ENCODE peak calls at places on chromosome 16, in ten cellular contexts. R, W, Y, P, A, V, Q, T, U and M are unnamed samples.
A peak's percentile ranks its signal among the peaks of the same experiment; 100 is the strongest.

GRCh38 chr16:3960049-3960809 is 79.7 kb upstream of the CREBBP start:
- DNase-seq in R (no peak), W (no peak), Y (no peak), P (no peak), A (peak; percentile 31), V (peak; percentile 63), Q (no peak), T (no peak), U (no peak), M (no peak)

GRCh38 chr16:78249832-78250231 is 150.4 kb downstream of the WWOX start:
- DNase-seq in R (no peak), W (no peak), Y (no peak), P (no peak), A (no peak), V (no peak), Q (no peak), T (no peak), U (no peak), M (no peak)

GRCh38 chr16:13036600-13036999 is 135.2 kb downstream of the SHISA9 start:
- DNase-seq in R (no peak), W (no peak), Y (no peak), P (peak; percentile 11), A (peak; percentile 9), V (peak; percentile 18), Q (no peak), T (no peak), U (peak; percentile 14), M (no peak)

GRCh38 chr16:50879873-50880695 is 138.2 kb downstream of the CYLD start:
- DNase-seq in R (no peak), W (no peak), Y (peak; percentile 82), P (no peak), A (no peak), V (no peak), Q (peak; percentile 64), T (peak; percentile 44), U (no peak), M (no peak)

GRCh38 chr16:57866529-57866918 is 64.2 kb upstream of the KIFC3 start:
- DNase-seq in R (no peak), W (no peak), Y (no peak), P (no peak), A (no peak), V (no peak), Q (no peak), T (no peak), U (no peak), M (no peak)

GRCh38 chr16:61892531-61892930 is 143.7 kb downstream of the CDH8 start:
- DNase-seq in R (no peak), W (no peak), Y (no peak), P (no peak), A (no peak), V (no peak), Q (no peak), T (no peak), U (no peak), M (no peak)

GRCh38 chr16:86680137-86680536 is 101.8 kb downstream of the FOXL1 start:
- DNase-seq in R (no peak), W (peak; percentile 58), Y (no peak), P (peak; percentile 85), A (peak; percentile 87), V (no peak), Q (no peak), T (no peak), U (no peak), M (no peak)

GRCh38 chr16:27290582-27290981 is 22.0 kb upstream of the NSMCE1 start:
- DNase-seq in R (no peak), W (no peak), Y (no peak), P (no peak), A (no peak), V (no peak), Q (no peak), T (no peak), U (no peak), M (no peak)

GRCh38 chr16:88951989-88952388 is 25.0 kb downstream of the CBFA2T3 start:
- DNase-seq in R (no peak), W (no peak), Y (no peak), P (no peak), A (no peak), V (no peak), Q (no peak), T (no peak), U (no peak), M (no peak)

GRCh38 chr16:88945473-88945872 is 31.5 kb downstream of the CBFA2T3 start:
- DNase-seq in R (no peak), W (no peak), Y (no peak), P (no peak), A (no peak), V (no peak), Q (no peak), T (no peak), U (no peak), M (no peak)

GRCh38 chr16:88953003-88953690 is 23.9 kb downstream of the CBFA2T3 start:
- DNase-seq in R (no peak), W (no peak), Y (no peak), P (no peak), A (no peak), V (no peak), Q (peak; percentile 34), T (no peak), U (no peak), M (no peak)

GRCh38 chr16:88951501-88951900 is 25.5 kb downstream of the CBFA2T3 start:
- DNase-seq in R (no peak), W (no peak), Y (no peak), P (no peak), A (no peak), V (no peak), Q (no peak), T (no peak), U (no peak), M (no peak)

GRCh38 chr16:88948781-88949490 is 28.1 kb downstream of the CBFA2T3 start:
- DNase-seq in R (no peak), W (no peak), Y (no peak), P (no peak), A (no peak), V (no peak), Q (no peak), T (no peak), U (no peak), M (no peak)
- TF ChIP-seq CTCF in R (no peak), W (no peak), Y (no peak), P (no peak), A (peak; percentile 27), V (peak; percentile 21), Q (no peak), T (no peak), U (no peak), M (no peak)

GRCh38 chr16:8241408-8241807 is 348.9 kb downstream of the TMEM114 start:
- DNase-seq in R (no peak), W (no peak), Y (no peak), P (no peak), A (no peak), V (no peak), Q (no peak), T (no peak), U (no peak), M (no peak)
- H3K4me3 ChIP-seq in R (no peak overlapping the region), W (no peak overlapping the region), Y (no peak overlapping the region), P (no peak overlapping the region), A (no peak overlapping the region), V (no peak overlapping the region), Q (no peak overlapping the region), T (no peak overlapping the region), U (no peak overlapping the region), M (no peak overlapping the region)

DNA sequence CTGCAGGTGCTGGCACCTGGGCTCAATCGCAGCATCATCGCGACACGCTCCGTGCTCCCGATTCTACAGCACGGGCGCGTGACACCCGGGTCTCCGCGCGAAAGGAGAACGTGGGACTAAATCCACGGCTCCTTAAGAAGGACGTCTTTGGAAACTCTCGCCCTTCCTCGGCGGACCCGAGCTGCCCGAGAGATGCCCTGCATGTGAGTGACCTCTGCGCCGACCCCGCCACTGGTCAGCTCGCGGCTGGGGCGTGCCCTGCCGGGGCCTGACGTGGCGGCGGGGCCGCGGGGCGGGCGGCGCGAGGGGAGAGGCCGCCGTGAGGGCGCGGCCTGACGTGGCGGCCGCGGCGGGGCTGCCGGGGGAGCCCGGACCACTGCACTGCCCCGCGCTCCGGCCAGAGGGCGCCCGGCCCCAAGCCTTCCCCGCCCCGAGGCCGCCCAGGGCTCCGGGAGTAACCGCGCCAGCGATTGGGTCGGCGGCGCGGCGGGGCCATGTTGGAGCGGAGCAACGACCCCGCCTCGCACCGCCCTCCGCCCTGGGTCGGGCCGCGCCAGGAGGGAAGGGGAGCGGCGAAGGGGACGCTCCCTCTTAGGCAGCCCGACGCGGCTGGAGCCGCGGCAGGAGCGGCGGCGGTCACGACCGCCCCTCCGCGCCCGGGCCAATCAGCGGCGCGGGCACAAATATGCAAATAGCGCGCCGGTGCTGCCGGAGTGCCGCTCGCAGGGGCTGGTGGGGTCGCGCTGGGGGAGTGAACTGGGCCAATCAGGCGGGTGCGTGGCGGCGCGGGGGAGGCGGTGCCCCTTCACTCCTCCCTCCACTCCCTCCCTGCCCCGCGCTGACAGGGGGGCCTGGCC is 75.6 kb downstream of the CHD9 start:
- DNase-seq in R (peak; percentile 97), W (peak; percentile 99), Y (peak; percentile 99), P (peak; percentile 92), A (peak; percentile 90), V (peak; percentile 96), Q (peak; percentile 99), T (peak; percentile 94), U (peak; percentile 94), M (peak; percentile 85)
- TF ChIP-seq CTCF in R (no peak), W (peak; percentile 76), Y (peak; percentile 49), P (peak; percentile 90), A (peak; percentile 49), V (peak; percentile 83), Q (peak; percentile 30), T (peak; percentile 69), U (no peak), M (peak; percentile 89)

DNA sequence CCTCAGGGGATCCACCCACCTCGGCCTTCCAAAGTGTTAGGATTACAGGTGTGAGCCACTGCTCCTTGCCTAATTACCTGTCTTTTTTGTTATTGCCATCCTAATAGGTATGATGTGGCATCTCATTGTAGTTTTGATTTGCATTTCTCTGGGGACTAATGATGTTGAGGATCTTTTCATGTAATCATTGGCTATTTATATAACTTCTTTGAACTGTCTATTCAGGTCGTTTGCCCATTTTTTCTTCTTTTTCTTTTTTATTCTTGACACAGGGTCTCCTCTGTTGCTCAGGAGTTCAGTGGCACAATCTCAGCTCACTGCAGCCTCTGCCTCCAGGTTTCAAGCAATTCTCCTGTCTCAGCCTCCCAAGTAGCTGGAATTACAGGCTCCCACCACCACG is 1.3 kb upstream of the TGFB1I1 start:
- DNase-seq in R (no peak), W (no peak), Y (no peak), P (no peak), A (no peak), V (no peak), Q (no peak), T (no peak), U (no peak), M (no peak)
- H3K4me3 ChIP-seq in R (peak overlapping the region; percentile 77), W (no peak overlapping the region), Y (no peak overlapping the region), P (no peak overlapping the region), A (no peak overlapping the region), V (no peak overlapping the region), Q (no peak overlapping the region), T (no peak overlapping the region), U (no peak overlapping the region), M (no peak overlapping the region)